ENCODE peak calls at places on chromosomes 7 and 10, in four cellular contexts. I is CD8-positive, alpha-beta T cell; S is H9; N is MM.1S. X is an unnamed sample. For H3K4me1, the result is how much of the 10 kb centered on the place peaks cover.

GRCh38 chr10:3747984-3748383 is 37.0 kb downstream of the KLF6 start:
- DNase-seq in S (no peak), I (no peak), N (no peak), X (no peak)

GRCh38 chr7:144827581-144828139 is 8.2 kb downstream of the TPK1 start:
- DNase-seq in I (no peak), S (no peak), N (no peak), X (no peak)

GRCh38 chr10:42488416-42488815 is 150.0 kb downstream of the ZNF33B start:
- DNase-seq in N (no peak), S (no peak), I (no peak), X (no peak)

GRCh38 chr10:61271127-61271780 is 181.9 kb downstream of the TMEM26 start:
- DNase-seq in S (no peak), N (no peak), I (no peak), X (no peak)

GRCh38 chr10:14185501-14186045 is 145.2 kb downstream of the FRMD4A start:
- DNase-seq in N (peak), S (peak), I (no peak), X (no peak)

GRCh38 chr7:30562909-30563308 is 31.8 kb upstream of the GARS1 start:
- DNase-seq in S (no peak), I (no peak), N (no peak), X (no peak)

GRCh38 chr7:127632276-127632910 is 14.5 kb upstream of the PAX4 start:
- DNase-seq in S (no peak), I (no peak), N (no peak), X (no peak)

GRCh38 chr7:139602143-139602722 is 78.7 kb downstream of the CLEC2L start:
- DNase-seq in N (peak), S (no peak), I (no peak), X (no peak)

GRCh38 chr10:18190840-18191239 is 50.6 kb downstream of the CACNB2 start:
- DNase-seq in N (no peak), S (no peak), I (no peak), X (no peak)

DNA sequence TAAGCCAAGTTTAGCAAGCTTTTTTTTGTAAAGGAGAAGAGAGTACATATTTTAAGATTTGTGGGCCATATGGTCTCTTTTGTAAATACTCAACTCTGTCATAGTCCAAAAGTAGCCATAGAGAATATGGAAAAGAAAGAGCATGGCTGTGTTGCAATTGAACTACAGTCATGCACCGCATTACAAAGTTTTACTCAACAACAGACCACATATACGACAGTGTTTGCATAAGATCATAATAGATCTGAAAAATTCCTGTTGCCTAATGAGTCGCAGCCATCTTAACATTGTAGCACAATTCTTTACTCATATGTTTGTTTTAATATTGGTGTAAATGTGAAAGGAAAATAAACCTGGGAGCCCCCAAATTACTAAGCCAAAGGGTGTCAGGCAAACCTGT is 440.8 kb downstream of the HTR7 start:
- DNase-seq in I (no peak), S (no peak), N (no peak), X (no peak)
- H3K4me1 ChIP-seq in I (under half), S (under half), N (under half), X (under half)

GRCh38 chr10:6148251-6148691 is 54.5 kb upstream of the PFKFB3 start:
- DNase-seq in I (no peak), S (no peak), N (no peak), X (no peak)
- H3K4me1 ChIP-seq in I (under half), S (under half), N (under half), X (under half)

DNA sequence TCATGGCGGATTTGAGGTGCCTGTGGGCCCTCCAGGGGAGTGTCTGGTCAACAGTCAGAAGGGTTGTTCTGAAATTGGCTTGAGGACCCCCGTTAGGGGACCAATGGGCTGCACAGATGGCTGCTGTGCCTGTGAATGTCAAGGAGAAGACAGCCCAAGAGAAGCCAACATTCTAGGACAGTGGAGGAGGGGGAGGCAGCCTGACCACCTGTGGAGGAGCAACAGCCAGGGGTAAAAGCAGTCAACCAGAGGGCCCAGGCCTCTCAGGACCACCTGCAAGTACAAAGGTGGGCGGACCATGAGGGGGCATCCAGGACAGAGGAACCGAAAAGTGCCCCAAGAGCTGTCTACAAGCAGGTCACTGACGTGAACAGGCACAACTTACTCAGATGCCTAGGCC is 76.6 kb downstream of the VSTM4 start:
- DNase-seq in I (no peak), N (no peak), S (no peak), X (no peak)
- H3K4me1 ChIP-seq in I (under half), N (under half), S (under half), X (under half)

GRCh38 chr10:100743626-100744135 is 1.7 kb upstream of the PAX2 start:
- DNase-seq in N (peak), S (peak), I (peak), X (peak)
- H3K4me1 ChIP-seq in N (under half), S (under half), I (under half), X (half or more)

X was measured in heart right ventricle.